ENCODE peak calls at places on chromosomes 7 and 10, in ten cellular contexts. U, L, F, A, W, Z, M, C, N and O are unnamed samples. For H3K4me1 and H3K27me3, the result is how much of the 10 kb centered on the place peaks cover.

GRCh38 chr7:133313575-133313974 is 60.7 kb downstream of the EXOC4 start:
- DNase-seq in U (no peak), L (no peak), F (no peak), A (no peak), W (no peak), Z (no peak), M (no peak), C (no peak), N (no peak), O (no peak)

GRCh38 chr10:65570143-65571010 is 1355.5 kb upstream of the LRRTM3 start:
- DNase-seq in U (peak), L (peak), F (no peak), A (peak), W (no peak), Z (peak), M (no peak), C (no peak), N (peak), O (peak)

GRCh38 chr7:33109758-33110238 is 594 bp upstream of the RP9 start:
- DNase-seq in U (peak), L (peak), F (no peak), A (no peak), W (peak), Z (no peak), M (no peak), C (no peak), N (no peak), O (no peak)

GRCh38 chr10:130470973-130471372 is 334.8 kb downstream of the GLRX3 start:
- DNase-seq in U (no peak), L (no peak), F (no peak), A (no peak), W (no peak), Z (no peak), M (no peak), C (no peak), N (no peak), O (no peak)

GRCh38 chr7:3371601-3372000 is 70.5 kb downstream of the SDK1 start:
- DNase-seq in U (no peak), L (no peak), F (no peak), A (no peak), W (no peak), Z (peak), M (no peak), C (no peak), N (no peak), O (no peak)

GRCh38 chr7:35026154-35026553 is 11.1 kb downstream of the DPY19L1 start:
- DNase-seq in U (no peak), L (no peak), F (no peak), A (no peak), W (no peak), Z (no peak), M (no peak), C (no peak), N (no peak), O (no peak)

GRCh38 chr7:29854257-29854938 is 48.1 kb downstream of the WIPF3 start:
- DNase-seq in U (no peak), L (no peak), F (no peak), A (peak), W (peak), Z (peak), M (no peak), C (no peak), N (no peak), O (no peak)

GRCh38 chr7:40850017-40850416 is 715.2 kb downstream of the SUGCT start:
- DNase-seq in U (no peak), L (peak), F (no peak), A (no peak), W (peak), Z (peak), M (no peak), C (no peak), N (no peak), O (no peak)

GRCh38 chr10:27372095-27372494 is 131.5 kb upstream of the ACBD5 start:
- DNase-seq in U (no peak), L (no peak), F (no peak), A (no peak), W (peak), Z (peak), M (no peak), C (no peak), N (no peak), O (no peak)

GRCh38 chr7:74289660-74290589 is 718 bp downstream of the CLIP2 start:
- DNase-seq in U (no peak), L (no peak), F (peak), A (no peak), W (peak), Z (no peak), M (peak), C (no peak), N (peak), O (peak)

DNA sequence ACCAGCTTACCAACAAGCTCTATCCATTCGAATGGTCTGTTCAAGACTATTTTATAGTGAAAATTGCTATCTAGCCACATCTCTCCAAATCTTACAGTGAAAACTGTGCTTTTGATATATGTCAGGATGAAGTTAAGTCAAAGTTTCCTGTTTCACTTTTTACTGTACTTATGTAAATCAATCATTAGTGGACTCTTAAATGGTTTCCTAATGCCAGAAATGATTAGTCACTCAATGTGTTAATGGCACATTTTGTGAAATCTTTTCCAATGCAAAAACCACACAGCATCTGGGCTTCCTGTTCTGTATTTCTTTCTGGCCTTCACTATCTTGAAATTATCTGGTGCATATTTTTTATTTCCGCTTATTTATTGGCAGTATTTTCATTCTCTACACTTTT is 87.3 kb upstream of the STEAP1B start:
- DNase-seq in U (no peak), L (no peak), F (no peak), A (no peak), W (peak), Z (peak), M (no peak), C (no peak), N (no peak), O (no peak)
- H3K4me1 ChIP-seq in U (under half), L (under half), F (under half), A (under half), W (under half), Z (under half), M (under half), C (under half), N (under half), O (half or more)

DNA sequence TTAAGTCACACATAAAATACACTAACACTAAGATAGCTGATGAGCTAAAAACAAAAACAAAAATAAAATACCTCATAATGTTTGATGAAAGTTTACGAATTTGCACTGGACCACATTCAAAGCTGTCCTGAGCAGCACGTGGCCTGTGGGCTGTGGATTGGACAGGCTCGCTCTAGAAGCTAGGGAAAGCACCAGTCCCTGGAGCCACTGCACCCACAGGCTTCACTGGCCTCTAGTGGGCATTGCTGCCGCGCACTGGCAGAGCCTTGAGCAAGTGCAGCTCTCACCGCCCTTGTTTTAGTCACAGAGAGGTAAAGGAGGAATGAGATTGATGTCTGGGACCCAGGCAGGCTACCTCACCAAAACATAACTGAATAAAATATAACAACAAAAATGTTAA is 67.6 kb downstream of the PAX2 start:
- DNase-seq in U (no peak), L (no peak), F (no peak), A (no peak), W (no peak), Z (no peak), M (no peak), C (no peak), N (no peak), O (no peak)
- H3K27me3 ChIP-seq in U (under half), L (half or more), F (under half), A (under half), W (half or more), Z (half or more), M (under half), C (half or more), N (under half), O (half or more)

GRCh38 chr10:34707656-34708055 is 107.4 kb downstream of the PARD3 start:
- DNase-seq in U (no peak), L (no peak), F (no peak), A (no peak), W (no peak), Z (no peak), M (no peak), C (no peak), N (no peak), O (no peak)

GRCh38 chr10:34704526-34705184 is 110.4 kb downstream of the PARD3 start:
- DNase-seq in U (no peak), L (no peak), F (no peak), A (no peak), W (no peak), Z (no peak), M (no peak), C (no peak), N (no peak), O (no peak)

GRCh38 chr10:34702093-34702952 is 112.8 kb downstream of the PARD3 start:
- DNase-seq in U (no peak), L (no peak), F (no peak), A (peak), W (no peak), Z (no peak), M (no peak), C (no peak), N (no peak), O (no peak)

GRCh38 chr10:34702982-34703381 is 112.1 kb downstream of the PARD3 start:
- DNase-seq in U (no peak), L (no peak), F (no peak), A (no peak), W (no peak), Z (no peak), M (no peak), C (no peak), N (no peak), O (no peak)

DNA sequence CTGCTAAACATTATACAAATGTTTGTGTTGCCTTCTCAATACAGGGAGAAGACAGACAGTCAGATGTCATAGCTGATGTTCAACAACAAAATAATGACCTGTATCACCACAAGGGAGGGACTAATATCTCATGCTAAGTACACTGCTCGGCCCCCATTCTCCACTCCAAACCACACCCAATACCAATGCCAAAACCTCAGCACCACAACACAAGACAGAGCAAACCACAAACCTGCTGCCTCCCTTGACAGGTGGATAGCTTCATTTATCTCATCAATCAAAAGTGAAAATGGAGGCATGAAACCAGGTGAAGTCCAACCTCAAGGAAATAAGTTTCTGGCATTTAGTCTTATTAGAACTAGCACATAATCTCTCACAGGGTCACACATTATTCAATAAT is 109.5 kb downstream of the PARD3 start:
- DNase-seq in U (no peak), L (no peak), F (no peak), A (no peak), W (no peak), Z (no peak), M (no peak), C (no peak), N (no peak), O (no peak)
- H3K4me3 ChIP-seq in U (no peak), L (no peak), F (no peak), A (no peak), W (no peak), Z (no peak), M (no peak), C (no peak), N (no peak), O (no peak)

GRCh38 chr7:81691199-81691821 is 78.5 kb downstream of the HGF start:
- DNase-seq in U (no peak), L (peak), F (no peak), A (no peak), W (peak), Z (peak), M (no peak), C (no peak), N (no peak), O (no peak)

GRCh38 chr7:81690688-81691087 is 79.2 kb downstream of the HGF start:
- DNase-seq in U (no peak), L (no peak), F (no peak), A (no peak), W (no peak), Z (no peak), M (no peak), C (no peak), N (no peak), O (no peak)

GRCh38 chr7:81692146-81692905 is 77.5 kb downstream of the HGF start:
- DNase-seq in U (no peak), L (peak), F (no peak), A (no peak), W (peak), Z (peak), M (no peak), C (no peak), N (no peak), O (no peak)

GRCh38 chr7:81693894-81694293 is 76.0 kb downstream of the HGF start:
- DNase-seq in U (no peak), L (no peak), F (no peak), A (no peak), W (peak), Z (no peak), M (no peak), C (no peak), N (no peak), O (no peak)

GRCh38 chr7:81693080-81693479 is 76.8 kb downstream of the HGF start:
- DNase-seq in U (no peak), L (no peak), F (no peak), A (no peak), W (no peak), Z (no peak), M (no peak), C (no peak), N (no peak), O (no peak)
- H3K4me1 ChIP-seq in U (under half), L (under half), F (under half), A (under half), W (under half), Z (under half), M (under half), C (under half), N (under half), O (under half)

GRCh38 chr10:100668001-100668400 is 77.4 kb upstream of the PAX2 start:
- DNase-seq in U (no peak), L (no peak), F (no peak), A (no peak), W (no peak), Z (no peak), M (no peak), C (no peak), N (no peak), O (no peak)
- H3K27me3 ChIP-seq in U (under half), L (half or more), F (under half), A (half or more), W (half or more), Z (under half), M (under half), C (half or more), N (under half), O (half or more)

GRCh38 chr7:1232623-1233327 is at the start of gene UNCX:
- DNase-seq in U (no peak), L (no peak), F (no peak), A (no peak), W (no peak), Z (no peak), M (no peak), C (no peak), N (no peak), O (no peak)
- H3K4me3 ChIP-seq in U (no peak), L (no peak), F (no peak), A (peak), W (no peak), Z (no peak), M (no peak), C (no peak), N (no peak), O (no peak)

DNA sequence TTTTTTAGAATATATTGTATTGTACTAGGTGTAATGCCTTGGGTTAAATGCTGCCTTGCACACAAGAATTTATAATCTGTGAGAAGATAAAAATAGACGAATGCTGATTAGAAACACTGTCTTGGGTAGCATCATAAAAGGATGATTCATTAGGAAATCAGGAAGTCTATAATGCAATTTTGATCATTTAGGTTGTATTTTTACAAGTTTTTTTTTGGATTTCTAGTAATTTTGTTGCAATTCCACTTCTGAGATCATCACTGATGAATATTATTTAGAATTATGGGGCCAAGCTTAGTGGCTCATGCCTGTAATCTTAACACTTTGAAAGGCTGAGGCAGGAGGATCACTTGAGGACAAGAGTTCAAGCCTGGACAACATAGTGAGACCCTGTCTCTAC is 29.6 kb downstream of the WBP1L start:
- DNase-seq in U (no peak), L (peak), F (no peak), A (no peak), W (peak), Z (no peak), M (no peak), C (no peak), N (no peak), O (no peak)
- H3K4me1 ChIP-seq in U (under half), L (under half), F (under half), A (half or more), W (under half), Z (half or more), M (under half), C (half or more), N (half or more), O (half or more)

DNA sequence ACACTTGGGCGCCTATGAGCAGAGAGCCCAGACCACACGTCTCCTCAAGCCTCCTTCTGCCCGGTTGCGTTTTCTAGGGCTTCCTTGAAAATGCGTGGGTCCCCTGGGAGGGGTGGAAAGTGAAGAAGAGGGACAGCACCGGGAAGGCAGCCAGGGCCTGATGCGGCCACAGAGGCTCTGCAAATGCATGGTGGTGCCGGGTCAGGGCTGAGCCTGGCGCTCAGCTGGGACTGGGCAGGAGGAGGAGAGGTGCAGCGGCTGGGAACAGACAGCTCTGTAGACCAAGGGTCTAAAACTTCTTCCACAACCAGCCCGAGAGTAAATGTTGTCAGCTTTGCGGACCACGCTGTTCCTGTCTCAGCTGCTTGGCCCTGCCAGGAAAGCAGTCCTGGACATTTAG is 1.6 kb downstream of the DPYSL4 start:
- DNase-seq in U (no peak), L (no peak), F (no peak), A (no peak), W (peak), Z (no peak), M (no peak), C (no peak), N (peak), O (no peak)
- H3K27me3 ChIP-seq in U (under half), L (under half), F (under half), A (half or more), W (under half), Z (under half), M (under half), C (half or more), N (under half), O (under half)

DNA sequence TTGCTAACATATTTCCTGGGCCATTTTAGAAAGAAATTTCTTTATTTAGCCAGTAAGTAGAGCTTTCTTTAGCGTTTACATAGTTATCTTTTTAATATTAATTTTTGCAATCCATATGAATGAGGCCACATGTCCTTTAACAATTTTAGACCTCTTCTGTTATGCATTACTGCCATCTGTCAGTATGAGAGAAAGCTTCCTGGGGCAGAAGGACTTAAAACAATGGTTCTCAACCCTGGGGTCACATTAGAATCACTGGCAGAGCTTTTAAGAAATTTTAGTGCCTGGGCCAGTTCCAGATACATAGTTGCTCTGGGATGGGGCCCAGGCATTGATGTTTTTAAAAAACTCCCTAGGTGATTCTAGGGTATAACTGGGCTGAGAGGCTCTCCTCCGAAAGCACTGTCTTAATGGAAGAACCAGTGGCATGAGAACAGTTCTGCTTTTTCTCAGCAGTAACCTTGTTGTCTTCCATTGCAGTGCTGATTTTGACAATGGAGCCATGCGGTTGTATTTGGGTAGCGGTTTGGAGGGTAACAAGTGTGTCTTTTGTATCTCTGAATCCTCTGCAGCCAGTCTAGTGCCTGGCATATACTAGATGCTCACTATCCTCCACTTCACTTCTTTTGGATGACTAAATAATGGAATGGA is 226.9 kb downstream of the AUTS2 start:
- DNase-seq in U (peak), L (no peak), F (no peak), A (no peak), W (no peak), Z (no peak), M (no peak), C (no peak), N (no peak), O (no peak)
- H3K4me3 ChIP-seq in U (peak), L (no peak), F (no peak), A (no peak), W (no peak), Z (no peak), M (no peak), C (no peak), N (no peak), O (no peak)

GRCh38 chr10:119413738-119414611 is 128.5 kb downstream of the RGS10 start:
- DNase-seq in U (no peak), L (peak), F (no peak), A (peak), W (no peak), Z (peak), M (no peak), C (no peak), N (peak), O (peak)
- H3K4me1 ChIP-seq in U (under half), L (under half), F (under half), A (under half), W (under half), Z (under half), M (under half), C (under half), N (under half), O (half or more)